ENCODE peak calls at places on chromosomes 12 and 14, in six cellular contexts. S, E, O, Y, M and Z are unnamed samples.

GRCh38 chr12:25959069-25959961 is 833 bp downstream of the RASSF8 start:
- DNase-seq in M (peak; percentile 57), S (peak; percentile 87), Y (peak; percentile 58), E (peak; percentile 33), O (peak; percentile 67), Z (no peak)

GRCh38 chr12:101695698-101696097 is 1.7 kb upstream of the CHPT1 start:
- DNase-seq in O (no peak), M (no peak), Y (no peak), S (no peak), E (no peak), Z (no peak)

GRCh38 chr14:98494582-98494981 is 777.4 kb downstream of the BCL11B start:
- DNase-seq in S (no peak), M (no peak), Y (no peak), O (no peak), E (no peak), Z (no peak)

GRCh38 chr12:26124491-26125450 is at the start of gene BHLHE41:
- DNase-seq in E (peak; percentile 92), O (peak; percentile 78), M (peak; percentile 89), S (peak; percentile 90), Y (peak; percentile 91), Z (no peak)

GRCh38 chr12:97659117-97659880 is 196.7 kb downstream of the RMST start:
- DNase-seq in E (no peak), S (no peak), M (no peak), O (no peak), Y (no peak), Z (no peak)

GRCh38 chr12:113766133-113766879 is 199.8 kb downstream of the RBM19 start:
- DNase-seq in O (no peak), S (no peak), Y (no peak), E (peak; percentile 67), M (no peak), Z (no peak)

GRCh38 chr14:43687866-43688265 is 819.2 kb downstream of the FSCB start:
- DNase-seq in Y (no peak), E (no peak), S (no peak), M (no peak), O (no peak), Z (no peak)

GRCh38 chr12:65602579-65603295 is 221.5 kb upstream of the HMGA2 start:
- DNase-seq in M (peak; percentile 82), S (peak; percentile 80), O (peak; percentile 86), E (peak; percentile 40), Y (peak; percentile 49), Z (no peak)

GRCh38 chr12:11795910-11796459 is 146.5 kb downstream of the ETV6 start:
- DNase-seq in O (no peak), Y (no peak), S (no peak), M (no peak), E (no peak), Z (no peak)

GRCh38 chr12:81206425-81206824 is 128.5 kb downstream of the ACSS3 start:
- DNase-seq in S (no peak), E (no peak), M (no peak), O (no peak), Y (no peak), Z (no peak)

GRCh38 chr14:95452176-95452889 is 64.1 kb downstream of the SYNE3 start:
- DNase-seq in Y (no peak), O (no peak), M (no peak), S (no peak), E (peak; percentile 86), Z (no peak)

GRCh38 chr14:105931808-105932483 is 405.6 kb downstream of the TMEM121 start:
- DNase-seq in Y (no peak), O (no peak), S (no peak), E (no peak), M (peak; percentile 40), Z (no peak)

GRCh38 chr12:48003226-48004038 is 844 bp downstream of the COL2A1 start:
- DNase-seq in E (peak; percentile 65), O (no peak), S (no peak), Y (no peak), M (peak; percentile 39), Z (peak; percentile 20)

GRCh38 chr14:56271988-56272387 is 153.8 kb downstream of the PELI2 start:
- DNase-seq in S (no peak), M (no peak), E (no peak), Y (no peak), O (no peak), Z (no peak)

GRCh38 chr14:24335461-24336146 is 733 bp upstream of the ADCY4 start:
- DNase-seq in O (peak; percentile 18), M (no peak), E (peak; percentile 51), Y (no peak), S (peak; percentile 31), Z (no peak)

GRCh38 chr12:131675126-131676080 is 35.5 kb upstream of the SFSWAP start:
- DNase-seq in S (peak; percentile 47), E (peak; percentile 46), M (no peak), Y (no peak), O (no peak), Z (no peak)

GRCh38 chr14:86015916-86016315 is 486.0 kb downstream of the FLRT2 start:
- DNase-seq in O (no peak), M (no peak), S (no peak), E (no peak), Y (no peak), Z (no peak)

GRCh38 chr14:27929823-27930347 is 836.7 kb upstream of the FOXG1 start:
- DNase-seq in S (no peak), O (no peak), Y (no peak), E (no peak), M (no peak), Z (no peak)

GRCh38 chr12:128800606-128801005 is 23.2 kb downstream of the SLC15A4 start:
- DNase-seq in O (no peak), E (no peak), M (no peak), S (no peak), Y (no peak), Z (no peak)

GRCh38 chr14:93207468-93208308 is 632 bp downstream of the UBR7 start:
- DNase-seq in S (no peak), E (peak; percentile 79), Y (peak; percentile 46), O (peak; percentile 64), M (no peak), Z (peak; percentile 14)

GRCh38 chr14:57987596-57988300 is 121.9 kb upstream of the SLC35F4 start:
- DNase-seq in Y (no peak), O (no peak), M (no peak), E (peak; percentile 10), S (no peak), Z (no peak)

GRCh38 chr14:55705651-55706340 is 125.8 kb downstream of the KTN1 start:
- DNase-seq in Y (no peak), O (no peak), S (peak; percentile 82), E (no peak), M (no peak), Z (no peak)

GRCh38 chr14:76686646-76687045 is 74.6 kb upstream of the VASH1 start:
- DNase-seq in Y (no peak), M (no peak), S (no peak), E (no peak), O (no peak), Z (no peak)

GRCh38 chr14:101880016-101880297 is 84.4 kb upstream of the DYNC1H1 start:
- DNase-seq in S (no peak), Y (no peak), M (no peak), O (no peak), E (no peak), Z (no peak)

GRCh38 chr14:99996951-99997571 is 68.2 kb upstream of the EVL start:
- DNase-seq in Y (no peak), S (no peak), E (no peak), M (no peak), O (no peak), Z (no peak)

GRCh38 chr12:5201554-5202243 is 158.0 kb downstream of the KCNA5 start:
- DNase-seq in Y (no peak), E (peak; percentile 51), O (peak; percentile 54), M (no peak), S (no peak), Z (no peak)

GRCh38 chr12:49198431-49199155 is 9.7 kb upstream of the TUBA1A start:
- DNase-seq in Y (no peak), O (peak; percentile 67), M (no peak), E (no peak), S (no peak), Z (no peak)
- H3K4me3 ChIP-seq in Y (no peak overlapping the region), O (no peak overlapping the region), M (no peak overlapping the region), E (no peak overlapping the region), S (no peak overlapping the region), Z (no peak overlapping the region)

GRCh38 chr12:50055831-50056628 is 1.4 kb upstream of the ASIC1 start:
- DNase-seq in S (no peak), Y (no peak), E (peak; percentile 88), O (no peak), M (peak; percentile 71), Z (peak; percentile 59)
- H3K4me3 ChIP-seq in S (no peak overlapping the region), Y (no peak overlapping the region), E (peak overlapping the region; percentile 5), O (no peak overlapping the region), M (no peak overlapping the region), Z (peak overlapping the region; percentile 42)

GRCh38 chr12:31584782-31585181 is 6.2 kb downstream of the DENND5B start:
- DNase-seq in O (no peak), S (no peak), M (no peak), Y (no peak), E (no peak), Z (no peak)

GRCh38 chr12:31583878-31584277 is 7.1 kb downstream of the DENND5B start:
- DNase-seq in S (no peak), Y (no peak), E (no peak), O (no peak), M (no peak), Z (no peak)

GRCh38 chr12:31585895-31586294 is 5.0 kb downstream of the DENND5B start:
- DNase-seq in S (no peak), Y (no peak), E (no peak), M (no peak), O (no peak), Z (no peak)

GRCh38 chr12:31586703-31587102 is 4.2 kb downstream of the DENND5B start:
- DNase-seq in Y (no peak), S (no peak), O (no peak), M (no peak), E (no peak), Z (no peak)

GRCh38 chr12:31585271-31585670 is 5.7 kb downstream of the DENND5B start:
- DNase-seq in S (no peak), O (no peak), E (no peak), M (no peak), Y (no peak), Z (no peak)
- H3K4me3 ChIP-seq in S (no peak overlapping the region), O (no peak overlapping the region), E (no peak overlapping the region), M (no peak overlapping the region), Y (no peak overlapping the region), Z (no peak overlapping the region)

DNA sequence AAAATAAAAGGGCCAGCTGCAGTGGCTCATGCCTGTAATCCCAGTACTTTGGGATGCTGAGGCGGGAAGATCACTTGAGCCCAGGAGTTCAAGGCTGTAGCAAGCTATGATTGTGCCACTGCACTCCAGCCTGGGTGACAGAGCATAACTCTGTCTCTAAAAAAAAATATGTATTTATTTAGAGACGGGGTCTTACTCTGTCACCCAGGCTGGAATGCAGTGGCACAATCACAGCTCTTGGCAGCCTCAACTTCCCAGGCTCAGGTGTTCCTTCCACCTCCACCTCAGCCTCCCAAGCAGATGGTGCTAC is 179.3 kb upstream of the ATF7IP start:
- DNase-seq in S (no peak), M (no peak), E (no peak), O (no peak), Y (no peak), Z (no peak)
- H3K4me3 ChIP-seq in S (no peak overlapping the region), M (no peak overlapping the region), E (no peak overlapping the region), O (no peak overlapping the region), Y (no peak overlapping the region), Z (no peak overlapping the region)

GRCh38 chr12:77062846-77063461 is 2.4 kb downstream of the E2F7 start:
- DNase-seq in Y (no peak), E (no peak), M (peak; percentile 46), S (no peak), O (peak; percentile 29), Z (no peak)
- H3K4me3 ChIP-seq in Y (peak overlapping the region; percentile 8), E (no peak overlapping the region), M (no peak overlapping the region), S (peak overlapping the region; percentile 22), O (peak overlapping the region; percentile 16), Z (no peak overlapping the region)

GRCh38 chr14:60163741-60164140 is 1.5 kb downstream of the DHRS7 start:
- DNase-seq in Y (no peak), E (peak; percentile 31), O (no peak), S (no peak), M (no peak), Z (no peak)
- H3K4me3 ChIP-seq in Y (peak overlapping the region; percentile 81), E (no peak overlapping the region), O (peak overlapping the region; percentile 84), S (peak overlapping the region; percentile 95), M (peak overlapping the region; percentile 91), Z (peak overlapping the region; percentile 85)